ENCODE peak calls at places on chromosomes 7 and 10, in eight cellular contexts. W, J, H, Y, N, E, A and X are unnamed samples.

GRCh38 chr10:47376522-47377220 is 7.4 kb downstream of the ZNF488 start:
- DNase-seq in W (no peak), J (no peak), H (no peak), Y (no peak), N (no peak), E (no peak), A (peak; percentile 8), X (no peak)

GRCh38 chr7:149606826-149607225 is 109.2 kb upstream of the ZNF746 start:
- DNase-seq in W (no peak), J (no peak), H (no peak), Y (no peak), N (no peak), E (no peak), A (no peak), X (no peak)

GRCh38 chr7:43294080-43294630 is 181.7 kb downstream of the HECW1 start:
- DNase-seq in W (peak; percentile 47), J (peak; percentile 21), H (no peak), Y (no peak), N (peak; percentile 65), E (peak; percentile 88), A (peak; percentile 58), X (no peak)

GRCh38 chr10:25547391-25547790 is 372.6 kb downstream of the GPR158 start:
- DNase-seq in W (no peak), J (no peak), H (no peak), Y (no peak), N (peak; percentile 35), E (no peak), A (no peak), X (no peak)

GRCh38 chr10:5343561-5343960 is 21.2 kb upstream of the UCN3 start:
- DNase-seq in W (no peak), J (no peak), H (no peak), Y (no peak), N (no peak), E (no peak), A (no peak), X (no peak)

GRCh38 chr7:70565723-70566122 is 566.2 kb upstream of the GALNT17 start:
- DNase-seq in W (no peak), J (no peak), H (no peak), Y (no peak), N (no peak), E (no peak), A (no peak), X (no peak)

GRCh38 chr7:100091411-100092181 is 2.8 kb downstream of the COPS6 start:
- DNase-seq in W (no peak), J (no peak), H (no peak), Y (no peak), N (no peak), E (peak; percentile 35), A (peak; percentile 46), X (peak; percentile 43)

GRCh38 chr7:26487780-26488535 is 196.3 kb downstream of the SNX10 start:
- DNase-seq in W (no peak), J (no peak), H (no peak), Y (no peak), N (no peak), E (no peak), A (no peak), X (no peak)

GRCh38 chr7:116687801-116688201 is 15.8 kb downstream of the MET start:
- DNase-seq in W (no peak), J (peak; percentile 53), H (no peak), Y (no peak), N (peak; percentile 20), E (peak; percentile 75), A (no peak), X (no peak)

GRCh38 chr10:50517626-50518025 is 106.1 kb downstream of the SGMS1 start:
- DNase-seq in W (no peak), J (no peak), H (no peak), Y (no peak), N (no peak), E (no peak), A (no peak), X (no peak)

GRCh38 chr7:134454277-134454676 is 4.6 kb downstream of the AKR1B1 start:
- DNase-seq in W (no peak), J (no peak), H (peak; percentile 28), Y (no peak), N (no peak), E (no peak), A (no peak), X (no peak)

GRCh38 chr10:78332013-78332412 is 298.4 kb downstream of the RPS24 start:
- DNase-seq in W (no peak), J (no peak), H (no peak), Y (peak; percentile 21), N (no peak), E (no peak), A (no peak), X (no peak)

GRCh38 chr7:126574838-126575250 is 677.9 kb downstream of the GRM8 start:
- DNase-seq in W (no peak), J (peak; percentile 3), H (no peak), Y (no peak), N (peak; percentile 21), E (peak; percentile 69), A (peak; percentile 29), X (no peak)

GRCh38 chr7:964401-965231 is 10.1 kb upstream of the ADAP1 start:
- DNase-seq in W (no peak), J (no peak), H (peak; percentile 27), Y (no peak), N (no peak), E (peak; percentile 82), A (peak; percentile 66), X (no peak)

GRCh38 chr7:95027181-95027872 is 119.9 kb downstream of the PPP1R9A start:
- DNase-seq in W (no peak), J (no peak), H (no peak), Y (peak; percentile 18), N (no peak), E (no peak), A (no peak), X (no peak)

GRCh38 chr10:21169271-21169670 is 272.2 kb upstream of the NEBL start:
- DNase-seq in W (no peak), J (no peak), H (no peak), Y (no peak), N (no peak), E (no peak), A (no peak), X (no peak)

GRCh38 chr7:14738086-14738485 is 164.5 kb downstream of the DGKB start:
- DNase-seq in W (no peak), J (no peak), H (no peak), Y (no peak), N (no peak), E (no peak), A (no peak), X (no peak)

GRCh38 chr7:21934824-21935223 is 10.9 kb downstream of the CDCA7L start:
- DNase-seq in W (no peak), J (no peak), H (no peak), Y (no peak), N (no peak), E (no peak), A (no peak), X (no peak)

DNA sequence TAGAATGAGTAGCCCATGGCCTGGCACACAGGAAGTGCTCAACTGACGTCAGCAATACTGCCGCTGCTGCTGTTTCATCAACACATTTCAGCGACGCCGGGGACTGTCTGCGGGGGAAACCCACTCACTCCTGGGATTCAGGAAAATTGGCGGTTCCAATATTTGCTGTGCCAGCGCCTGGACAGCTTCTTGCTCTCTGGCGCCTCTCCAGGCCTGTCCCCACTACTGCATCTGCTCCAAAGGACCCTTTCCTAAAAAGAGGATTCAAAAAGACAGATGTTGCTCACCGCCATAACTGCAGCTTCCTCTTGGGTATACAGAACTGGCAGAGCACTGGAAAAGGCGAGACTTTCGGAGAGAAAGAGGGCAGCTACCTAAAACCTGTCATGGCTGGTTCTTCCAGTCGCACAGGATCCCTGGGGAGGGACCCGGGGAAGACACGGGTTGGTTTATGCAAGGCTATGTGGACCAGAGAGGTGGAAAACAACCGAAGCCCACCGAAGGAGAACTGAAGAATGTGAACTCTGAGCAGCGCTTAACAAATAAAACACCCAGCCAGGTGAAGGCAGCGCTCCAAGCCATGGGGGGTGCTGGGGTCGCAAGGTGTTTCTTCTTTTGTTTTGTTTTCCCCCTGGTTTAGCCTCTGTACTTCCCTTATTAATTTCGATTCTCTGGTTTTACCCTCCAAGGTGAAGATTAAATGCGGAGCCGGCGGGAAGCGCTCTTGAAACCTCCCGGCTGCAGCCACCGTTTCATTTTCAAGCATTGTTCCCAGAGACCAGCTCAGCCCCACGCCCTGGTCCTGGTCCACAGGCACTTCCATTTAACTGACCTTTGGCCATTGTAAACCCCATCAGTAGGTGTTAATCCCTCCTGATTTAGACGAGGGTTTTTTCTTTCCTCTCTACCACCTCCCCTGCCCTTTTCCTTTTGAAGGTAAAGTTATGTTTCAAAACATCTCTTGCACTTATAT is 39.5 kb upstream of the ENO4 start:
- DNase-seq in W (no peak), J (peak; percentile 44), H (no peak), Y (peak; percentile 27), N (peak; percentile 42), E (no peak), A (peak; percentile 73), X (no peak)
- TF ChIP-seq CTCF in W (peak; percentile 37), J (peak; percentile 44), H (peak; percentile 26), Y (peak; percentile 42), N (peak; percentile 32), E (peak; percentile 65), A (peak; percentile 83), X (peak; percentile 50)

GRCh38 chr7:141262101-141262819 is 188.4 kb downstream of the TMEM178B start:
- DNase-seq in W (no peak), J (no peak), H (no peak), Y (no peak), N (no peak), E (peak; percentile 4), A (no peak), X (no peak)
- TF ChIP-seq CTCF in W (peak; percentile 4), J (no peak), H (peak; percentile 20), Y (no peak), N (peak; percentile 37), E (peak; percentile 64), A (peak; percentile 67), X (no peak)

DNA sequence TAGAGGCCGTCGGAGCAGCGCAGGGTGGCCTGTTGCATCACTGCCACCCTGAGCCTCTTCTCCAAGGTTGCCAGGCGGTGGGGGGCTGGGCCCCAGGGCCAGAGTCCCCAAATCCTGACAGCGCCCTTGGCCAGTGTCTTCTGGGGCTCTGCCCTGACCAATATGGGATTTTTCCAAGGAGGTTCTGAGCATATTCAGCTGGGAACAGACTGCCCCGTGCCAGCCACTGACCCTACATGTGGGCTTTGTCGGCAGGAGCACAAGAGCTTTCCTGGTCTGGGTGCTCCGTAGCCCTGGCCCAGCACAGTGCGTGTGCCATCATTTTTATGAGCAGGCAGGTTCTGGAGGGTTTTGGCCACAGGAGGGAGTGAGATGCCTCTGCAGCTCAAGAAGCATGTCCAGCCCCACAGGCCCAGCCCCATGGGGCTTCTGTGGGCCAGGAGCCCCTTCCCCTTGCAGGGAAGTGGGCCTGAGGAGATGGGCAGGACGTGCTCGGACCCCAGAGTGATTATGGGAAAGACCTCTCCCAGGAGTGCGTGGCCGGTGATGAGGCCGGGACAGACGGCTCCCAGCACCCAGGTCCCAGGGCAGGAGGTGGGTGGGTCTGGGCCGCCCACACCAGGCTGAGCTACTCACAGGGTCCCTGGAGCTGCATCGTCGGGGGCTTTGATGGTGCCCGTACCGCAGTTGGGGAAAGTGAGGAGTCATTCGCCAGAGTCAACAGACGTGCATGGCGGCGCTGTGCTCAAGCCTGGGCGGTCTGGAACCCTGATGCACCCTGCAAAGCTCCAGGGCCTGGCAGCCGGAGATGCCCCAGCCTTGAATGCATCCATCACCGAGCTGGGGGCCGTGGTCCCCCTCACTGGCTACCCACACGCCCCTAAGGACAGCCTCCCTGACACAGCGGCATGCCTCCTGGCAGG is 66.6 kb downstream of the PWWP2B start:
- DNase-seq in W (no peak), J (no peak), H (no peak), Y (no peak), N (no peak), E (no peak), A (no peak), X (no peak)
- TF ChIP-seq CTCF in W (peak; percentile 31), J (no peak), H (peak; percentile 22), Y (no peak), N (peak; percentile 8), E (peak; percentile 48), A (peak; percentile 49), X (peak; percentile 50)

GRCh38 chr7:132930881-132931280 is 151.0 kb downstream of the CHCHD3 start:
- DNase-seq in W (no peak), J (no peak), H (no peak), Y (no peak), N (no peak), E (peak; percentile 5), A (no peak), X (peak; percentile 20)
- TF ChIP-seq CTCF in W (peak; percentile 17), J (peak; percentile 29), H (no peak), Y (no peak), N (peak; percentile 33), E (peak; percentile 56), A (peak; percentile 71), X (peak; percentile 53)